ENCODE peak calls at places on chromosomes 5 and 9, in four cellular contexts. One of them, this sample, is unnamed.

GRCh38 chr5:179475211-179475840 is 75.0 kb upstream of the RUFY1 start:
- DNase-seq in cardiac fibroblast: peak
- DNase-seq in kidney: no peak
- DNase-seq in mammary epithelial cell: no peak
- DNase-seq in this sample: no peak

GRCh38 chr5:56072863-56073777 is 78.4 kb upstream of the IL6ST start:
- DNase-seq in cardiac fibroblast: peak
- DNase-seq in kidney: no peak
- DNase-seq in mammary epithelial cell: no peak
- DNase-seq in this sample: no peak

GRCh38 chr9:89434636-89435314 is 63.1 kb downstream of the SEMA4D start:
- DNase-seq in cardiac fibroblast: no peak
- DNase-seq in kidney: peak
- DNase-seq in mammary epithelial cell: no peak
- DNase-seq in this sample: no peak

GRCh38 chr9:114988962-114989599 is 58.7 kb upstream of the TNFSF8 start:
- DNase-seq in cardiac fibroblast: no peak
- DNase-seq in kidney: no peak
- DNase-seq in mammary epithelial cell: peak
- DNase-seq in this sample: peak

GRCh38 chr9:36154213-36154952 is 14.8 kb upstream of the CCIN start:
- DNase-seq in cardiac fibroblast: peak
- DNase-seq in kidney: peak
- DNase-seq in mammary epithelial cell: no peak
- DNase-seq in this sample: peak

GRCh38 chr5:148785223-148785622 is 41.2 kb upstream of the ADRB2 start:
- DNase-seq in cardiac fibroblast: no peak
- DNase-seq in kidney: no peak
- DNase-seq in mammary epithelial cell: no peak
- DNase-seq in this sample: no peak

GRCh38 chr5:122493776-122494518 is 181.9 kb downstream of the SNCAIP start:
- DNase-seq in cardiac fibroblast: no peak
- DNase-seq in kidney: no peak
- DNase-seq in mammary epithelial cell: no peak
- DNase-seq in this sample: no peak

GRCh38 chr5:24864244-24864643 is 219.5 kb upstream of the CDH10 start:
- DNase-seq in cardiac fibroblast: no peak
- DNase-seq in kidney: no peak
- DNase-seq in mammary epithelial cell: no peak
- DNase-seq in this sample: no peak

GRCh38 chr9:127634021-127634420 is 21.9 kb downstream of the STXBP1 start:
- DNase-seq in cardiac fibroblast: peak
- DNase-seq in kidney: no peak
- DNase-seq in mammary epithelial cell: peak
- DNase-seq in this sample: peak

GRCh38 chr5:2805080-2805479 is 53.6 kb upstream of the IRX2 start:
- DNase-seq in cardiac fibroblast: no peak
- DNase-seq in kidney: no peak
- DNase-seq in mammary epithelial cell: peak
- DNase-seq in this sample: peak

GRCh38 chr9:87867391-87867790 is 15.3 kb upstream of the SPATA31E1 start:
- DNase-seq in cardiac fibroblast: no peak
- DNase-seq in kidney: no peak
- DNase-seq in mammary epithelial cell: no peak
- DNase-seq in this sample: no peak

GRCh38 chr9:63816742-63817621 is 1468.0 kb downstream of the FOXD4L5 start:
- DNase-seq in cardiac fibroblast: peak
- DNase-seq in kidney: peak
- DNase-seq in mammary epithelial cell: peak
- DNase-seq in this sample: peak

GRCh38 chr5:52262844-52263243 is 524.9 kb upstream of the ITGA1 start:
- DNase-seq in cardiac fibroblast: no peak
- DNase-seq in kidney: no peak
- DNase-seq in mammary epithelial cell: no peak
- DNase-seq in this sample: no peak

GRCh38 chr9:86827893-86828292 is 119.4 kb downstream of the GAS1 start:
- DNase-seq in cardiac fibroblast: peak
- DNase-seq in kidney: no peak
- DNase-seq in mammary epithelial cell: no peak
- DNase-seq in this sample: no peak

GRCh38 chr5:95850391-95850894 is 27.9 kb upstream of the GLRX start:
- DNase-seq in cardiac fibroblast: peak
- DNase-seq in kidney: no peak
- DNase-seq in mammary epithelial cell: no peak
- DNase-seq in this sample: no peak

GRCh38 chr9:652896-653295 is 188.6 kb upstream of the DMRT1 start:
- DNase-seq in cardiac fibroblast: peak
- DNase-seq in kidney: no peak
- DNase-seq in mammary epithelial cell: no peak
- DNase-seq in this sample: peak

GRCh38 chr9:128554155-128554862 is 1.9 kb downstream of the SPTAN1 start:
- DNase-seq in cardiac fibroblast: peak
- DNase-seq in kidney: no peak
- DNase-seq in mammary epithelial cell: peak
- DNase-seq in this sample: peak

GRCh38 chr9:93543117-93543516 is 33.3 kb upstream of the PHF2 start:
- DNase-seq in cardiac fibroblast: no peak
- DNase-seq in kidney: no peak
- DNase-seq in mammary epithelial cell: peak
- DNase-seq in this sample: peak

GRCh38 chr9:98890256-98890655 is 53.5 kb upstream of the COL15A1 start:
- DNase-seq in cardiac fibroblast: no peak
- DNase-seq in kidney: no peak
- DNase-seq in mammary epithelial cell: no peak
- DNase-seq in this sample: no peak

GRCh38 chr9:104987743-104988142 is 59.8 kb upstream of the ABCA1 start:
- DNase-seq in cardiac fibroblast: no peak
- DNase-seq in kidney: no peak
- DNase-seq in mammary epithelial cell: peak
- DNase-seq in this sample: no peak

GRCh38 chr5:178505639-178506407 is 84.4 kb downstream of the COL23A1 start:
- DNase-seq in cardiac fibroblast: no peak
- DNase-seq in kidney: no peak
- DNase-seq in mammary epithelial cell: no peak
- DNase-seq in this sample: no peak

GRCh38 chr9:97900103-97900737 is 22.1 kb downstream of the TRMO start:
- DNase-seq in cardiac fibroblast: peak
- DNase-seq in kidney: no peak
- DNase-seq in mammary epithelial cell: no peak
- DNase-seq in this sample: no peak

GRCh38 chr9:105138306-105138801 is 106.1 kb upstream of the SLC44A1 start:
- DNase-seq in cardiac fibroblast: peak
- DNase-seq in kidney: no peak
- DNase-seq in mammary epithelial cell: no peak
- DNase-seq in this sample: no peak

GRCh38 chr5:31471040-31471439 is 60.9 kb downstream of the DROSHA start:
- DNase-seq in cardiac fibroblast: no peak
- DNase-seq in kidney: no peak
- DNase-seq in mammary epithelial cell: no peak
- DNase-seq in this sample: no peak

GRCh38 chr5:139676951-139677367 is 28.8 kb downstream of the CXXC5 start:
- DNase-seq in cardiac fibroblast: no peak
- DNase-seq in kidney: peak
- DNase-seq in mammary epithelial cell: no peak
- DNase-seq in this sample: no peak

GRCh38 chr9:116979461-116979860 is 292.4 kb downstream of the TRIM32 start:
- DNase-seq in cardiac fibroblast: no peak
- DNase-seq in kidney: no peak
- DNase-seq in mammary epithelial cell: peak
- DNase-seq in this sample: peak

GRCh38 chr5:92560698-92561361 is 1020.2 kb downstream of the NR2F1-AS1 start:
- DNase-seq in cardiac fibroblast: peak
- DNase-seq in kidney: no peak
- DNase-seq in mammary epithelial cell: no peak
- DNase-seq in this sample: peak

GRCh38 chr9:121721770-121722169 is 70.3 kb downstream of the DAB2IP start:
- DNase-seq in cardiac fibroblast: no peak
- DNase-seq in kidney: no peak
- DNase-seq in mammary epithelial cell: no peak
- DNase-seq in this sample: no peak

GRCh38 chr5:125064610-125065009 is 318.2 kb upstream of the ZNF608 start:
- DNase-seq in cardiac fibroblast: no peak
- DNase-seq in kidney: no peak
- DNase-seq in mammary epithelial cell: peak
- DNase-seq in this sample: no peak

GRCh38 chr5:168482361-168482760 is 3.9 kb upstream of the RARS1 start:
- DNase-seq in cardiac fibroblast: no peak
- DNase-seq in kidney: no peak
- DNase-seq in mammary epithelial cell: no peak
- DNase-seq in this sample: no peak

GRCh38 chr5:168477060-168477459 is 9.2 kb upstream of the RARS1 start:
- DNase-seq in cardiac fibroblast: peak
- DNase-seq in kidney: no peak
- DNase-seq in mammary epithelial cell: no peak
- DNase-seq in this sample: no peak

GRCh38 chr5:168480601-168481000 is 5.7 kb upstream of the RARS1 start:
- DNase-seq in cardiac fibroblast: no peak
- DNase-seq in kidney: no peak
- DNase-seq in mammary epithelial cell: peak
- DNase-seq in this sample: peak

GRCh38 chr5:168481330-168481788 is 4.9 kb upstream of the RARS1 start:
- DNase-seq in cardiac fibroblast: no peak
- DNase-seq in kidney: no peak
- DNase-seq in mammary epithelial cell: no peak
- DNase-seq in this sample: no peak

GRCh38 chr5:168479166-168479565 is 7.1 kb upstream of the RARS1 start:
- DNase-seq in cardiac fibroblast: no peak
- DNase-seq in kidney: no peak
- DNase-seq in mammary epithelial cell: peak
- DNase-seq in this sample: peak
- TF ChIP-seq CTCF in cardiac fibroblast: no peak
- TF ChIP-seq CTCF in kidney: no peak
- TF ChIP-seq CTCF in mammary epithelial cell: no peak
- TF ChIP-seq CTCF in this sample: no peak

GRCh38 chr9:32345243-32345642 is 39.2 kb upstream of the ACO1 start:
- DNase-seq in cardiac fibroblast: no peak
- DNase-seq in kidney: no peak
- DNase-seq in mammary epithelial cell: no peak
- DNase-seq in this sample: no peak
- H3K4me3 ChIP-seq in cardiac fibroblast: no peak
- H3K4me3 ChIP-seq in kidney: no peak
- H3K4me3 ChIP-seq in mammary epithelial cell: no peak
- H3K4me3 ChIP-seq in this sample: no peak

DNA sequence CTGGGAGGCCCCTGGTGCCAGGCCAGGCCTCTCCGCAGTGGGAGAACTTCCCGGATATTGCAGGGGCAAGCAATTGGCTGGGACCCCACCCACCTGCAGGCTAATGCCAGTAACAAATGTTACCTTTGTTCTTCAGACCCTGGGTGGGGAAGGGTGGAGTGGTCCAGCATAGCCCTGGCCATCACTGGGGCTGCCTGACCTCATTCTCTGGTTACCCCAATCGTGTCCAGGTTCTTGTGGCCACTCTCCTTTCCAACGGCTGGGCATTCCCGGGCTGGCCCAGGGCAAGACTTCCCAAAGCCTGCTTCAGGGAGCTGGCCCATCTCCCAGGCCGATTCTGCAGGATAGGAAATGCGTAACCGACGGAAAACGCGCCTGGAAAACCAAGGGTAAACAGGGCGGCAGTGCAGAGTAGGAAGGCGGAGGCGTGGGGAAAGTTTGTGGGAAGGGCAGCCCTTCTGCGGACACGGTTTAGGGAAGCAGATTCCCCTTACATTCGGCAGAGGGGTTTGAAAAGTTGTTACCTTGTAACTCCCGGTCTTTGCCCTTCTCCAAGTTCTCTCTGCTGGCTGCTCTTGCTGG is 3.6 kb downstream of the NRARP start:
- DNase-seq in cardiac fibroblast: peak
- DNase-seq in kidney: peak
- DNase-seq in mammary epithelial cell: no peak
- DNase-seq in this sample: peak
- TF ChIP-seq CTCF in cardiac fibroblast: no peak
- TF ChIP-seq CTCF in kidney: no peak
- TF ChIP-seq CTCF in mammary epithelial cell: no peak
- TF ChIP-seq CTCF in this sample: no peak

GRCh38 chr5:142319560-142320426 is 5.0 kb downstream of the SPRY4 start:
- DNase-seq in cardiac fibroblast: no peak
- DNase-seq in kidney: no peak
- DNase-seq in mammary epithelial cell: peak
- DNase-seq in this sample: peak
- H3K4me3 ChIP-seq in cardiac fibroblast: no peak
- H3K4me3 ChIP-seq in kidney: peak
- H3K4me3 ChIP-seq in mammary epithelial cell: no peak
- H3K4me3 ChIP-seq in this sample: no peak

DNA sequence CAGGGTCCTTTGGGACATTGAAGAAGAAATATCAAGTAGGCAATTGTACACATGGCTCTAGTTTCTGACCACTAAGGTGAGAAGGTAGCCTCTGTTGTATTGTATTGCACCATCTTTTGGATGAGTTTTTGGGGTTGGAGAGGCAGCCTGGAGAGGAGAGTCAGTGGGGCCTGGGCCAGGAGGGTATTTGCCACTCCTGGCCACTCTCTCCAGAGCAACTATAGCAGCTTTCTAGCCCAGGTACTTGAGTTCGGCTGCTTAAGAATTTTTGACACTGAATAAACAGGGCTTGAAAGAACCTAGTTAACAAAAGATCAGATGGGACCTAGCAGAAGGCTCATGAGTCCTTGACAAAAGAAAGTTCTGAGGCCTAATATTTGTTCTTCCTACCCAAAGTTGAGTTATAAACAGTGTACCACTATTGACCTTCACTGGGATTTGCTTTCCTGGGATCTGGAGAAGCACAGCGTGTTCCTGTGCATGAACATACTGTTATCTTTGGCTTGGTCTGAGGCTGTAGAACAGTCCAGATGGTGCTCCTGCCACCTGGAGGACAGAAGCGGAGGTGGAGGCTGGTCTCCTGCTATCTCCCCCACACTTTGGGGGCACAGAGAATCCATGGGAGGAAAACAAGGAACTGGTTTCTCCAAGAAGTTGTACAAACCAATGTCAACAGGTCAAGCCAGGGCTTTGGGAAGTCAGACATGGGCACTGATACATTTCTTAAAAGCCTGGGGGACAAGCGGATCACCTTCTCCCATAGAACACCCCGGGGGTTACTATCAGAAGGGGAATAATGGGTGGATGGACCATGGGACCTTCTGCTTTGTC is 110.4 kb upstream of the LIFR start:
- DNase-seq in cardiac fibroblast: peak
- DNase-seq in kidney: no peak
- DNase-seq in mammary epithelial cell: no peak
- DNase-seq in this sample: peak
- TF ChIP-seq CTCF in cardiac fibroblast: peak
- TF ChIP-seq CTCF in kidney: peak
- TF ChIP-seq CTCF in mammary epithelial cell: peak
- TF ChIP-seq CTCF in this sample: peak

DNA sequence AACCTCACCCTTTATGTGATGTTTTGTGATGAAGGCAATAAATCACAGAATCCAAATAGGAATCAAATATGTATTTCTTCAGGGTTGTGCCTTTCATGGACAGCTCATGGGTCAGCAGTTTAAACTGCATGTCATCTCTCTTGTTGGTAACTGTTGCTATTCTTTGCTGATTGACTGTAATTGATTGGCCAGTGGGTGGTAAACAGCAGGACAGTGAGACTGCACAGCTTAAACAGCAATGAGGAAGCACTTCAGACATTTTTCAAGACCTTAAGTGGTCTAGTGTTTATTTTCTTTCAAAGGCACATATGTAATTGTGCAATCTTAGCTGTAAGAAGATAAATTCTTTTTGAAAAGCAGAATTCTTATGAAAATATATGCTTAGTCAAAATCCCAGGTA is 260.5 kb downstream of the COX7C start:
- DNase-seq in cardiac fibroblast: no peak
- DNase-seq in kidney: no peak
- DNase-seq in mammary epithelial cell: no peak
- DNase-seq in this sample: no peak
- H3K4me3 ChIP-seq in cardiac fibroblast: no peak
- H3K4me3 ChIP-seq in kidney: no peak
- H3K4me3 ChIP-seq in mammary epithelial cell: no peak
- H3K4me3 ChIP-seq in this sample: no peak

This sample was measured in epithelial cell of esophagus.